ENCODE peak calls at places on chromosomes 11 and 22, in eight cellular contexts. One of them, this sample, is unnamed.

GRCh38 chr11:63667993-63668392 is 3.2 kb downstream of the ATL3 start:
- DNase-seq in right lobe of liver: no peak
- DNase-seq in stomach: no peak
- DNase-seq in HepG2: no peak
- DNase-seq in tibial nerve: no peak
- DNase-seq in ovary: no peak
- DNase-seq in IMR-90: peak
- DNase-seq in erythroblast: no peak
- DNase-seq in this sample: no peak

GRCh38 chr11:86491048-86491447 is 116.4 kb downstream of the CCDC81 start:
- DNase-seq in right lobe of liver: no peak
- DNase-seq in stomach: no peak
- DNase-seq in HepG2: no peak
- DNase-seq in tibial nerve: no peak
- DNase-seq in ovary: no peak
- DNase-seq in IMR-90: no peak
- DNase-seq in erythroblast: no peak
- DNase-seq in this sample: no peak

GRCh38 chr11:78567209-78567608 is 7.5 kb downstream of the NARS2 start:
- DNase-seq in right lobe of liver: no peak
- DNase-seq in stomach: no peak
- DNase-seq in HepG2: no peak
- DNase-seq in tibial nerve: no peak
- DNase-seq in ovary: no peak
- DNase-seq in IMR-90: peak
- DNase-seq in erythroblast: no peak
- DNase-seq in this sample: no peak

GRCh38 chr11:79237676-79238075 is 203.2 kb downstream of the TENM4 start:
- DNase-seq in right lobe of liver: no peak
- DNase-seq in stomach: no peak
- DNase-seq in HepG2: no peak
- DNase-seq in tibial nerve: no peak
- DNase-seq in ovary: no peak
- DNase-seq in IMR-90: peak
- DNase-seq in erythroblast: no peak
- DNase-seq in this sample: peak

GRCh38 chr11:80096736-80097135 is 655.9 kb upstream of the TENM4 start:
- DNase-seq in right lobe of liver: no peak
- DNase-seq in stomach: no peak
- DNase-seq in HepG2: no peak
- DNase-seq in tibial nerve: no peak
- DNase-seq in ovary: no peak
- DNase-seq in IMR-90: peak
- DNase-seq in erythroblast: no peak
- DNase-seq in this sample: no peak

GRCh38 chr11:122668562-122669090 is 13.1 kb downstream of the UBASH3B start:
- DNase-seq in right lobe of liver: no peak
- DNase-seq in stomach: no peak
- DNase-seq in HepG2: no peak
- DNase-seq in tibial nerve: no peak
- DNase-seq in ovary: no peak
- DNase-seq in IMR-90: peak
- DNase-seq in erythroblast: no peak
- DNase-seq in this sample: no peak

GRCh38 chr22:33544707-33545106 is 375.6 kb downstream of the LARGE1 start:
- DNase-seq in right lobe of liver: no peak
- DNase-seq in stomach: no peak
- DNase-seq in HepG2: no peak
- DNase-seq in tibial nerve: no peak
- DNase-seq in ovary: no peak
- DNase-seq in IMR-90: peak
- DNase-seq in erythroblast: no peak
- DNase-seq in this sample: no peak

GRCh38 chr22:37012262-37012904 is 6.9 kb downstream of the TST start:
- DNase-seq in right lobe of liver: peak
- DNase-seq in stomach: peak
- DNase-seq in HepG2: no peak
- DNase-seq in tibial nerve: no peak
- DNase-seq in ovary: no peak
- DNase-seq in IMR-90: no peak
- DNase-seq in erythroblast: no peak
- DNase-seq in this sample: peak

GRCh38 chr11:119666463-119667131 is 62.4 kb downstream of the NECTIN1 start:
- DNase-seq in right lobe of liver: peak
- DNase-seq in stomach: peak
- DNase-seq in HepG2: peak
- DNase-seq in tibial nerve: peak
- DNase-seq in ovary: peak
- DNase-seq in IMR-90: peak
- DNase-seq in erythroblast: peak
- DNase-seq in this sample: peak

GRCh38 chr22:24392218-24392931 is 35.0 kb upstream of the ADORA2A start:
- DNase-seq in right lobe of liver: no peak
- DNase-seq in stomach: no peak
- DNase-seq in HepG2: no peak
- DNase-seq in tibial nerve: no peak
- DNase-seq in ovary: no peak
- DNase-seq in IMR-90: no peak
- DNase-seq in erythroblast: peak
- DNase-seq in this sample: no peak

GRCh38 chr11:2848497-2848896 is 37.1 kb downstream of the CDKN1C start:
- DNase-seq in right lobe of liver: no peak
- DNase-seq in stomach: no peak
- DNase-seq in HepG2: no peak
- DNase-seq in tibial nerve: no peak
- DNase-seq in ovary: no peak
- DNase-seq in IMR-90: no peak
- DNase-seq in erythroblast: no peak
- DNase-seq in this sample: no peak

GRCh38 chr22:30305906-30306628 is 16.8 kb upstream of the CASTOR1 start:
- DNase-seq in right lobe of liver: no peak
- DNase-seq in stomach: no peak
- DNase-seq in HepG2: no peak
- DNase-seq in tibial nerve: no peak
- DNase-seq in ovary: no peak
- DNase-seq in IMR-90: no peak
- DNase-seq in erythroblast: peak
- DNase-seq in this sample: no peak

GRCh38 chr11:109795234-109795633 is 298.0 kb upstream of the ZC3H12C start:
- DNase-seq in right lobe of liver: no peak
- DNase-seq in stomach: no peak
- DNase-seq in HepG2: no peak
- DNase-seq in tibial nerve: no peak
- DNase-seq in ovary: no peak
- DNase-seq in IMR-90: peak
- DNase-seq in erythroblast: no peak
- DNase-seq in this sample: no peak

GRCh38 chr22:29259253-29259899 is 8.4 kb downstream of the RHBDD3 start:
- DNase-seq in right lobe of liver: no peak
- DNase-seq in stomach: no peak
- DNase-seq in HepG2: no peak
- DNase-seq in tibial nerve: no peak
- DNase-seq in ovary: no peak
- DNase-seq in IMR-90: no peak
- DNase-seq in erythroblast: peak
- DNase-seq in this sample: no peak

GRCh38 chr11:14067686-14068085 is 105.2 kb downstream of the SPON1 start:
- DNase-seq in right lobe of liver: no peak
- DNase-seq in stomach: no peak
- DNase-seq in HepG2: no peak
- DNase-seq in tibial nerve: no peak
- DNase-seq in ovary: no peak
- DNase-seq in IMR-90: no peak
- DNase-seq in erythroblast: no peak
- DNase-seq in this sample: no peak

GRCh38 chr22:31631381-31631780 is 30.6 kb downstream of the PISD start:
- DNase-seq in right lobe of liver: no peak
- DNase-seq in stomach: no peak
- DNase-seq in HepG2: no peak
- DNase-seq in tibial nerve: no peak
- DNase-seq in ovary: no peak
- DNase-seq in IMR-90: no peak
- DNase-seq in erythroblast: no peak
- DNase-seq in this sample: no peak

GRCh38 chr22:31628362-31628761 is 33.7 kb downstream of the PISD start:
- DNase-seq in right lobe of liver: no peak
- DNase-seq in stomach: no peak
- DNase-seq in HepG2: no peak
- DNase-seq in tibial nerve: no peak
- DNase-seq in ovary: no peak
- DNase-seq in IMR-90: no peak
- DNase-seq in erythroblast: no peak
- DNase-seq in this sample: no peak

GRCh38 chr22:31628969-31629723 is 32.9 kb downstream of the PISD start:
- DNase-seq in right lobe of liver: no peak
- DNase-seq in stomach: no peak
- DNase-seq in HepG2: no peak
- DNase-seq in tibial nerve: no peak
- DNase-seq in ovary: no peak
- DNase-seq in IMR-90: no peak
- DNase-seq in erythroblast: peak
- DNase-seq in this sample: no peak

GRCh38 chr22:31629741-31630184 is 32.3 kb downstream of the PISD start:
- DNase-seq in right lobe of liver: no peak
- DNase-seq in stomach: no peak
- DNase-seq in HepG2: no peak
- DNase-seq in tibial nerve: no peak
- DNase-seq in ovary: no peak
- DNase-seq in IMR-90: no peak
- DNase-seq in erythroblast: no peak
- DNase-seq in this sample: no peak

GRCh38 chr22:31630331-31631329 is 31.4 kb downstream of the PISD start:
- DNase-seq in right lobe of liver: peak
- DNase-seq in stomach: peak
- DNase-seq in HepG2: peak
- DNase-seq in tibial nerve: peak
- DNase-seq in ovary: peak
- DNase-seq in IMR-90: peak
- DNase-seq in erythroblast: peak
- DNase-seq in this sample: peak
- TF ChIP-seq POLR2A in right lobe of liver: peak
- TF ChIP-seq POLR2A in stomach: no peak
- TF ChIP-seq POLR2A in HepG2: peak
- TF ChIP-seq POLR2A in tibial nerve: no peak
- TF ChIP-seq POLR2A in ovary: peak
- TF ChIP-seq POLR2A in IMR-90: peak
- TF ChIP-seq POLR2A in erythroblast: peak
- TF ChIP-seq POLR2A in this sample: peak

GRCh38 chr11:114400222-114400973 is at the start of the genes C11orf71 and RBM7:
- DNase-seq in right lobe of liver: peak
- DNase-seq in stomach: peak
- DNase-seq in HepG2: peak
- DNase-seq in tibial nerve: peak
- DNase-seq in ovary: peak
- DNase-seq in IMR-90: peak
- DNase-seq in erythroblast: peak
- DNase-seq in this sample: peak
- TF ChIP-seq POLR2A in right lobe of liver: peak
- TF ChIP-seq POLR2A in stomach: peak
- TF ChIP-seq POLR2A in HepG2: peak
- TF ChIP-seq POLR2A in tibial nerve: peak
- TF ChIP-seq POLR2A in ovary: peak
- TF ChIP-seq POLR2A in IMR-90: peak
- TF ChIP-seq POLR2A in erythroblast: peak
- TF ChIP-seq POLR2A in this sample: peak

DNA sequence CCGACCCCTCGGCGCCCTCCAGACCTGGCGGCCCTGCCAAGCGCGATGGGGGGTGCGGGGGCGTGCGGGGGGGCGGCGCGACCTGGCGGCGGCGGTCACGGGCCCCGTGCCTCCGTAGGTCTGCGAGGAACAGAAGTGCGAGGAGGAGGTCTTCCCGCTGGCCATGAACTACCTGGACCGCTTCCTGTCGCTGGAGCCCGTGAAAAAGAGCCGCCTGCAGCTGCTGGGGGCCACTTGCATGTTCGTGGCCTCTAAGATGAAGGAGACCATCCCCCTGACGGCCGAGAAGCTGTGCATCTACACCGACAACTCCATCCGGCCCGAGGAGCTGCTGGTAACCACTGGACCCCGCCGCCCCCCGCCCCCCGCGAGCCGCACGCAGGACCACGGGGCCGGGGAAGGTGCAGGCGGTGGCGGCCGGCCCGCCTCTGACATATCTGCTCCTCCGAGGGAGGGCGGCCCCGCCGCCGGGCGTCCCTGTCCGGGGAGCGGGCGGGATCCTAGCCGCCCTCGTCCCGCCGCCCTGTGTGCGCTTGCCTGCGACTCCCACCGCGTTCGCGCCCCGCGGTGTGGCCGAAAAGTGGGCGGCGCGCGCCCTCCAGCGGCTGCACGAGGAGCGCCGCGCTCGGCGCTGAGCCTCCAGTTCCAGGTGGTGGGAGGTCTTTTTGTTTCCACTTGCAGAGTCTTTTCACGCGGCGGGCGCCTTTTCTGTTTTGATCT is 2.1 kb downstream of the CCND1 start:
- DNase-seq in right lobe of liver: peak
- DNase-seq in stomach: peak
- DNase-seq in HepG2: peak
- DNase-seq in tibial nerve: peak
- DNase-seq in ovary: peak
- DNase-seq in IMR-90: peak
- DNase-seq in erythroblast: peak
- DNase-seq in this sample: peak
- TF ChIP-seq POLR2A in right lobe of liver: peak
- TF ChIP-seq POLR2A in stomach: no peak
- TF ChIP-seq POLR2A in HepG2: no peak
- TF ChIP-seq POLR2A in tibial nerve: peak
- TF ChIP-seq POLR2A in ovary: no peak
- TF ChIP-seq POLR2A in IMR-90: peak
- TF ChIP-seq POLR2A in erythroblast: no peak
- TF ChIP-seq POLR2A in this sample: peak

DNA sequence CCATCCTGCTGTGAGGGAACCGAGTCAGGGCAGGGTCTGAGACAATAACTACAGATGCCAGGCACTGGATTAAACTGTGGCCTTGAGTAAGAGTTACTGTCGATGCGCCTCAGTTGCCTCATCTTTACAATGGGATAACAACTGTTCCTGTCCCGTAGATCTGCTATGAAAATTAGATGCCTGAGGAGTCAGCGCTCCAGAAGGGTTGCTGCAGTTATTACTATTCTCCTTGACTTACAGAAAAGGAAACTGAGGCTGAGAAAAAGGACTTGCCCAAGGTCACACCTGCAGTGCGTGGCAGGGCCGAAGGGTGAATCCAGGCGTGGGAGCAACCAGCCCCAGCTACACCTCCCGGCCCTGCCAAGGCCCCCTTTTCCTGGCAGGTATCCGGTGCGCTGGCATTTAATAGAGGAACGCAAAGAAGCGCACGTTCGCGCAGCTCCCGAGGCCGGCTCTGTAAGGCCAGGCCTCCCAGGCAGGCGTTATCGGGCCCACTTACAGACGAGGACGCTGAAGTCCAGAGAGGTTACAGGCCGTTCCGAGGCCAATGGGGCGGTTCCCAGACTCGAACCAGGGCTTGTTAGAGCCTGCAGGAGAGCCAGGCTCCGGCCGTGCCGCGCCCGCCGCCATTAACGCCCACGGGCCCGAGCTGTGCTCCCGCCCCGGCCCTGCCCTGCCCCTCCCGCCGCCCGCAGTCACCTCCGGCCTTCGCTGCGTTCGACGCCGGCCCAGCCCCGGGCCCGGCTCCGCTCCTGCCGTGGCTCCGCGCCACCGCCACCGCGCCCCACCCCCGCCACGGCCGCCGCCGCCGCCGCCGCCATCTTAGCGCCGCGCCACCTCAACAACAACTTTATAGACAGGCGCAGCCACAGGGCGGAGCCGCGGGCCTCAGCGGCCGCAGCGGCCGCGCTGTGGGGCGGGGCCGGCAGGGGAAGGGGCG is at the start of gene C11orf68:
- DNase-seq in right lobe of liver: no peak
- DNase-seq in stomach: peak
- DNase-seq in HepG2: no peak
- DNase-seq in tibial nerve: no peak
- DNase-seq in ovary: peak
- DNase-seq in IMR-90: no peak
- DNase-seq in erythroblast: peak
- DNase-seq in this sample: no peak
- TF ChIP-seq POLR2A in right lobe of liver: peak
- TF ChIP-seq POLR2A in stomach: no peak
- TF ChIP-seq POLR2A in HepG2: no peak
- TF ChIP-seq POLR2A in tibial nerve: peak
- TF ChIP-seq POLR2A in ovary: peak
- TF ChIP-seq POLR2A in IMR-90: peak
- TF ChIP-seq POLR2A in erythroblast: peak
- TF ChIP-seq POLR2A in this sample: no peak

This sample was measured in thyroid gland.